ENCODE peak calls at places on chromosomes 4 and X, in ten cellular contexts. I is IMR-90, B is upper lobe of right lung, G is left ventricle myocardium inferior, X is GM12878, C is uterus, V is ascending aorta, U is pancreas, D is heart left ventricle, Q is mammary epithelial cell. N is an unnamed sample.
A peak's percentile ranks its signal among the peaks of the same experiment; 100 is the strongest.

GRCh38 chr4:48388504-48389154 is 47.3 kb downstream of the SLAIN2 start:
- DNase-seq in G (no peak), C (no peak), Q (no peak), X (no peak), V (no peak), D (no peak), I (peak; percentile 74), U (no peak), B (no peak), N (no peak)

GRCh38 chr4:1336079-1336478 is 10.9 kb upstream of the UVSSA start:
- DNase-seq in I (peak; percentile 39), B (no peak), V (no peak), D (no peak), U (no peak), X (no peak), G (no peak), C (no peak), Q (peak; percentile 19), N (no peak)

GRCh38 chr4:185304944-185305690 is 90.6 kb downstream of the LRP2BP start:
- DNase-seq in B (peak; percentile 70), I (peak; percentile 25), C (no peak), V (no peak), X (peak; percentile 68), Q (peak; percentile 26), G (no peak), D (no peak), U (no peak), N (no peak)

GRCh38 chr4:76206222-76206942 is 7.2 kb downstream of the SCARB2 start:
- DNase-seq in X (no peak), G (no peak), I (peak; percentile 58), Q (no peak), C (peak; percentile 40), D (no peak), U (no peak), B (no peak), V (no peak), N (no peak)

GRCh38 chr4:182093431-182093831 is 149.8 kb upstream of the TENM3 start:
- DNase-seq in C (no peak), B (no peak), Q (no peak), X (no peak), V (no peak), G (no peak), U (no peak), D (no peak), I (no peak), N (no peak)

GRCh38 chr4:7779194-7779768 is 160.4 kb downstream of the AFAP1 start:
- DNase-seq in B (peak; percentile 28), V (no peak), C (peak; percentile 59), I (peak; percentile 49), U (no peak), D (no peak), G (no peak), X (no peak), Q (no peak), N (no peak)

GRCh38 chr4:102759835-102760644 is 728 bp downstream of the MANBA start:
- DNase-seq in B (no peak), Q (peak; percentile 67), D (no peak), U (no peak), C (peak; percentile 35), V (peak; percentile 30), X (peak; percentile 40), I (peak; percentile 68), G (no peak), N (no peak)

GRCh38 chr4:168541608-168541953 is 44.7 kb downstream of the PALLD start:
- DNase-seq in X (no peak), D (no peak), U (no peak), I (peak; percentile 70), G (no peak), B (no peak), Q (peak; percentile 78), V (no peak), C (no peak), N (no peak)

GRCh38 chrX:111284615-111285294 is 14.5 kb upstream of the CAPN6 start:
- DNase-seq in X (no peak), G (no peak), V (no peak), Q (no peak), C (no peak), B (no peak), I (no peak), D (no peak), U (no peak), N (no peak)

GRCh38 chr4:138458751-138459150 is 216.6 kb upstream of the SLC7A11 start:
- DNase-seq in I (no peak), D (no peak), C (no peak), U (no peak), V (no peak), B (no peak), X (no peak), Q (no peak), G (no peak), N (no peak)

GRCh38 chr4:24655326-24655725 is 71.0 kb upstream of the DHX15 start:
- DNase-seq in G (no peak), D (no peak), C (no peak), X (no peak), B (no peak), V (no peak), Q (no peak), I (no peak), U (no peak), N (no peak)

GRCh38 chrX:124719060-124719459 is 372.7 kb downstream of the SH2D1A start:
- DNase-seq in G (no peak), V (no peak), C (no peak), I (no peak), X (no peak), B (no peak), D (no peak), Q (no peak), U (no peak), N (no peak)

GRCh38 chr4:106914223-106914622 is 121.9 kb downstream of the DKK2 start:
- DNase-seq in X (no peak), I (no peak), C (no peak), B (no peak), D (no peak), G (no peak), Q (no peak), U (no peak), V (no peak), N (no peak)

GRCh38 chrX:97089116-97089515 is 205.4 kb downstream of the RPA4 start:
- DNase-seq in X (no peak), D (no peak), I (no peak), Q (no peak), C (no peak), B (no peak), V (no peak), U (no peak), G (no peak), N (no peak)

GRCh38 chr4:128951316-128951715 is 141.8 kb downstream of the JADE1 start:
- DNase-seq in B (no peak), U (no peak), C (no peak), Q (no peak), G (no peak), I (no peak), X (no peak), V (no peak), D (no peak), N (no peak)

GRCh38 chrX:74865725-74866124 is 59.5 kb downstream of the NEXMIF start:
- DNase-seq in G (no peak), I (no peak), V (no peak), D (no peak), C (no peak), Q (no peak), B (no peak), U (no peak), X (no peak), N (no peak)
- H3K9me3 ChIP-seq in G (peaks cover 32% of the 10 kb centered on the region), I (peaks cover 6% of the 10 kb centered on the region), V (peaks cover 91% of the 10 kb centered on the region), D (peaks cover 27% of the 10 kb centered on the region), C (no peaks in the 10 kb centered on the region), Q (peaks cover 9% of the 10 kb centered on the region), B (no peaks in the 10 kb centered on the region), U (no peaks in the 10 kb centered on the region), X (peaks cover 4% of the 10 kb centered on the region), N (no peaks in the 10 kb centered on the region)

GRCh38 chr4:164358400-164358799 is 395.5 kb upstream of the SMIM31 start:
- DNase-seq in D (no peak), I (no peak), X (no peak), U (no peak), G (no peak), V (no peak), B (no peak), Q (no peak), C (no peak), N (no peak)

GRCh38 chr4:164359881-164360280 is 394.1 kb upstream of the SMIM31 start:
- DNase-seq in C (no peak), X (no peak), B (no peak), D (no peak), G (no peak), I (no peak), U (no peak), V (no peak), Q (no peak), N (no peak)

DNA sequence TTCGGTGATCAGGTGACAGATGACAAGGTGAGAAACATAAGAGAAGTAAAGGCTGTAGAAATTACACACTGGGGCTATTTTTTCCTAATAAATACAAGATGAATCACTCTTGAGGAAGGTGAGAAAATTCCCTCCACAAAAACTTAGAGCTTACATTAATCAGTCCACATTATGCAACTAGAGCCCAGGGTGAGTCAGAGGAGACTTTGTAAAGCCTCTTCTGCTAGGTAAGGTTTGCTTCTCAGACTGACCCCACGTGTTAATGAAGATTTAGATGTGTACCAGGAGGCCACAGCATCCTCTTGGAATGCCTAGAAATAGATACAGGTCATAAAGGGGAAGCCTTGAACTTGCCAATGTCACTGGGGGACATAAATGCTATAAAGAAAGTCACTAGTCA is 396.0 kb upstream of the SMIM31 start:
- DNase-seq in U (no peak), Q (peak; percentile 58), I (peak; percentile 4), D (no peak), C (no peak), X (no peak), V (no peak), B (no peak), G (no peak), N (no peak)
- H3K27ac ChIP-seq in U (no peak overlapping the region), Q (no peak overlapping the region), I (no peak overlapping the region), D (no peak overlapping the region), C (no peak overlapping the region), X (no peak overlapping the region), V (no peak overlapping the region), B (no peak overlapping the region), G (no peak overlapping the region), N (no peak overlapping the region)

GRCh38 chr4:56986192-56986591 is 7.5 kb downstream of the POLR2B start:
- DNase-seq in V (no peak), Q (no peak), G (no peak), D (no peak), B (no peak), X (no peak), I (no peak), U (no peak), C (no peak), N (no peak)
- H3K36me3 ChIP-seq in V (peaks cover 47% of the 10 kb centered on the region), Q (peaks cover 39% of the 10 kb centered on the region), G (peaks cover 59% of the 10 kb centered on the region), D (peaks cover 9% of the 10 kb centered on the region), B (peaks cover 55% of the 10 kb centered on the region), X (peaks cover 36% of the 10 kb centered on the region), I (peaks cover 29% of the 10 kb centered on the region), U (peaks cover 39% of the 10 kb centered on the region), C (no peaks in the 10 kb centered on the region), N (peaks cover 24% of the 10 kb centered on the region)

GRCh38 chrX:149073464-149073863 is 431.6 kb downstream of the IDS start:
- DNase-seq in G (no peak), C (no peak), I (no peak), B (no peak), Q (peak; percentile 37), V (no peak), X (no peak), U (no peak), D (no peak), N (no peak)

GRCh38 chrX:149079805-149080406 is 425.2 kb downstream of the IDS start:
- DNase-seq in B (no peak), V (no peak), I (no peak), Q (peak; percentile 13), C (no peak), G (no peak), X (no peak), U (no peak), D (no peak), N (no peak)

GRCh38 chrX:149074429-149074828 is 430.7 kb downstream of the IDS start:
- DNase-seq in Q (no peak), X (peak; percentile 7), I (no peak), D (peak; percentile 54), U (no peak), G (peak; percentile 49), B (no peak), V (no peak), C (no peak), N (no peak)
- H3K9me3 ChIP-seq in Q (no peaks in the 10 kb centered on the region), X (no peaks in the 10 kb centered on the region), I (peaks cover 6% of the 10 kb centered on the region), D (no peaks in the 10 kb centered on the region), U (no peaks in the 10 kb centered on the region), G (no peaks in the 10 kb centered on the region), B (no peaks in the 10 kb centered on the region), V (no peaks in the 10 kb centered on the region), C (no peaks in the 10 kb centered on the region), N (no peaks in the 10 kb centered on the region)